ENCODE peak calls at places on chromosomes 4 and X, in ten cellular contexts. C, Q, X, F, Z, L, D, R, V and T are unnamed samples.

GRCh38 chrX:45508459-45508858 is 307.8 kb upstream of the DIPK2B start:
- DNase-seq in Z (no peak), R (no peak), V (no peak), L (no peak), F (no peak), D (no peak), Q (no peak), X (no peak), C (no peak), T (no peak)

GRCh38 chr4:156238171-156238570 is 284.5 kb upstream of the CTSO start:
- DNase-seq in F (no peak), D (no peak), Q (no peak), Z (no peak), V (no peak), L (no peak), R (no peak), C (no peak), X (no peak), T (no peak)

GRCh38 chr4:7121174-7121573 is 53.3 kb upstream of the GRPEL1 start:
- DNase-seq in C (no peak), F (no peak), Q (peak), D (no peak), Z (no peak), V (no peak), L (peak), X (no peak), R (no peak), T (no peak)

GRCh38 chr4:185357733-185358440 is 37.8 kb downstream of the LRP2BP start:
- DNase-seq in R (no peak), Q (no peak), D (no peak), X (no peak), F (no peak), L (no peak), Z (no peak), C (no peak), V (no peak), T (no peak)

GRCh38 chrX:48911407-48912182 is at the start of gene SLC35A2:
- DNase-seq in Z (peak), Q (peak), L (peak), D (peak), R (peak), C (peak), X (peak), V (peak), F (peak), T (peak)

GRCh38 chrX:9657590-9658256 is 107.9 kb downstream of the GPR143 start:
- DNase-seq in Z (peak), F (no peak), Q (no peak), L (no peak), C (no peak), D (no peak), V (no peak), X (no peak), R (no peak), T (no peak)

GRCh38 chrX:110614596-110614995 is 181.0 kb downstream of the CHRDL1 start:
- DNase-seq in C (no peak), X (no peak), F (no peak), V (no peak), Z (no peak), R (no peak), D (no peak), Q (no peak), L (no peak), T (no peak)

GRCh38 chr4:112704991-112705845 is 68.3 kb downstream of the LARP7 start:
- DNase-seq in R (peak), Q (peak), F (peak), V (peak), L (peak), X (peak), Z (no peak), C (no peak), D (peak), T (no peak)

GRCh38 chr4:48403358-48403757 is 62.0 kb downstream of the SLAIN2 start:
- DNase-seq in F (no peak), R (no peak), V (no peak), X (no peak), Q (no peak), C (no peak), L (no peak), Z (no peak), D (no peak), T (no peak)